ENCODE peak calls at places on chromosome 1, in four cellular contexts. H is NT2/D1; P is T-cell; K is activated T-cell treated with anti-CD3 and anti-CD28 coated beads, Interleukin-2, amount 50 U/mL, for 72 hours. D is an unnamed sample.

GRCh38 chr1:90840323-90840722 is 123.2 kb upstream of the BARHL2 start:
- DNase-seq in P (no peak), H (no peak), K (no peak), D (no peak)

GRCh38 chr1:28193701-28194161 is 17.2 kb upstream of the PTAFR start:
- DNase-seq in H (no peak), P (no peak), K (no peak), D (peak)

GRCh38 chr1:177925006-177925405 is 44.9 kb downstream of the SEC16B start:
- DNase-seq in H (no peak), P (no peak), K (no peak), D (no peak)

GRCh38 chr1:118826669-118827068 is 161.5 kb downstream of the TBX15 start:
- DNase-seq in K (no peak), P (no peak), H (no peak), D (peak)

GRCh38 chr1:197619008-197619640 is 156.2 kb downstream of the DENND1B start:
- DNase-seq in H (no peak), P (no peak), K (no peak), D (peak)

GRCh38 chr1:204513117-204513716 is 3.0 kb upstream of the MDM4 start:
- DNase-seq in K (peak), P (peak), H (no peak), D (no peak)

GRCh38 chr1:20191266-20191665 is 4.9 kb upstream of the PLA2G2C start:
- DNase-seq in H (no peak), P (no peak), K (no peak), D (no peak)

GRCh38 chr1:233386336-233386735 is 58.8 kb downstream of the MAP3K21 start:
- DNase-seq in H (no peak), K (no peak), P (no peak), D (no peak)

GRCh38 chr1:160708118-160708517 is 3.5 kb downstream of the CD48 start:
- DNase-seq in H (no peak), P (no peak), K (no peak), D (no peak)

GRCh38 chr1:184183919-184184318 is 132.4 kb downstream of the TSEN15 start:
- DNase-seq in K (no peak), P (no peak), H (no peak), D (no peak)

GRCh38 chr1:175075572-175076568 is 8.2 kb downstream of the TNN start:
- DNase-seq in P (no peak), H (no peak), K (no peak), D (no peak)

GRCh38 chr1:225931270-225932129 is 7.5 kb upstream of the PYCR2 start:
- DNase-seq in K (no peak), H (no peak), P (no peak), D (no peak)

GRCh38 chr1:236724521-236724920 is 38.2 kb downstream of the ACTN2 start:
- DNase-seq in P (no peak), H (no peak), K (no peak), D (no peak)

GRCh38 chr1:26296340-26297056 is 9.9 kb downstream of the UBXN11 start:
- DNase-seq in K (no peak), P (no peak), H (no peak), D (no peak)

GRCh38 chr1:177065430-177065829 is 99.1 kb downstream of the ASTN1 start:
- DNase-seq in H (peak), K (no peak), P (no peak), D (no peak)

GRCh38 chr1:13801232-13801631 is 101.2 kb downstream of the PRDM2 start:
- DNase-seq in H (no peak), P (no peak), K (no peak), D (no peak)

GRCh38 chr1:226674892-226675719 is 64.0 kb downstream of the ITPKB start:
- DNase-seq in P (peak), K (peak), H (no peak), D (no peak)

GRCh38 chr1:6348511-6349191 is 44.9 kb downstream of the ACOT7 start:
- DNase-seq in P (peak), K (peak), H (no peak), D (no peak)

GRCh38 chr1:53295746-53296722 is 31.8 kb downstream of the LRP8 start:
- DNase-seq in H (no peak), K (no peak), P (peak), D (no peak)

GRCh38 chr1:41728403-41729202 is 190.1 kb downstream of the HIVEP3 start:
- DNase-seq in P (peak), K (peak), H (no peak), D (no peak)